ENCODE peak calls at places on chromosomes 2 and 18, in five cellular contexts. T, A, F, I and V are unnamed samples.

GRCh38 chr2:85951351-85952067 is 62.7 kb upstream of the ST3GAL5 start:
- DNase-seq in F (no peak), A (no peak), I (no peak), T (no peak), V (no peak)

GRCh38 chr2:64832926-64833325 is 156.3 kb upstream of the SLC1A4 start:
- DNase-seq in I (no peak), T (no peak), F (no peak), A (no peak), V (no peak)

GRCh38 chr2:23385351-23385747 is 370 bp downstream of the KLHL29 start:
- DNase-seq in F (peak; percentile 37), T (no peak), A (no peak), I (no peak), V (peak; percentile 45)

GRCh38 chr2:73985318-73986084 is 791 bp downstream of the TET3 start:
- DNase-seq in A (no peak), F (peak; percentile 59), T (no peak), I (no peak), V (peak; percentile 58)

GRCh38 chr2:20796374-20796791 is 26.5 kb downstream of the LDAH start:
- DNase-seq in A (no peak), I (no peak), F (no peak), T (no peak), V (no peak)

GRCh38 chr2:129479892-129480291 is 499.6 kb upstream of the RAB6C start:
- DNase-seq in A (no peak), T (no peak), F (no peak), I (no peak), V (no peak)

GRCh38 chr18:9689253-9689652 is 18.8 kb upstream of the RAB31 start:
- DNase-seq in A (no peak), I (no peak), F (no peak), T (no peak), V (no peak)

GRCh38 chr2:150567771-150568278 is 80.4 kb upstream of the RND3 start:
- DNase-seq in T (no peak), A (no peak), I (no peak), F (no peak), V (no peak)

GRCh38 chr2:49770919-49771318 is 616.6 kb upstream of the FSHR start:
- DNase-seq in T (no peak), A (peak; percentile 35), F (peak; percentile 27), I (no peak), V (peak; percentile 8)

GRCh38 chr2:75645643-75646042 is 940 bp upstream of the MRPL19 start:
- DNase-seq in T (no peak), F (no peak), I (no peak), A (no peak), V (no peak)